ENCODE peak calls at places on chromosomes 7 and 10, in eight cellular contexts. One of them, this sample, is unnamed.

GRCh38 chr10:86224354-86225097 is 142.1 kb downstream of the GRID1 start:
- DNase-seq in endothelial cell: no peak
- DNase-seq in Peyer's patch: no peak
- DNase-seq in lower leg skin: no peak
- DNase-seq in mammary epithelial cell: no peak
- DNase-seq in type B pancreatic cell: no peak
- DNase-seq in sigmoid colon: no peak
- DNase-seq in OCI-LY7: no peak
- DNase-seq in this sample: no peak

GRCh38 chr10:9209105-9209798 is 1154.8 kb downstream of the GATA3 start:
- DNase-seq in Peyer's patch: peak
- DNase-seq in endothelial cell: peak
- DNase-seq in sigmoid colon: peak
- DNase-seq in type B pancreatic cell: peak
- DNase-seq in mammary epithelial cell: peak
- DNase-seq in OCI-LY7: peak
- DNase-seq in lower leg skin: peak
- DNase-seq in this sample: peak

GRCh38 chr7:39958038-39958437 is 8.0 kb downstream of the CDK13 start:
- DNase-seq in endothelial cell: no peak
- DNase-seq in lower leg skin: no peak
- DNase-seq in sigmoid colon: no peak
- DNase-seq in Peyer's patch: no peak
- DNase-seq in mammary epithelial cell: no peak
- DNase-seq in OCI-LY7: peak
- DNase-seq in type B pancreatic cell: no peak
- DNase-seq in this sample: no peak

GRCh38 chr7:151195616-151196450 is 8.8 kb upstream of the ASB10 start:
- DNase-seq in Peyer's patch: no peak
- DNase-seq in type B pancreatic cell: no peak
- DNase-seq in OCI-LY7: no peak
- DNase-seq in endothelial cell: no peak
- DNase-seq in mammary epithelial cell: no peak
- DNase-seq in sigmoid colon: no peak
- DNase-seq in lower leg skin: no peak
- DNase-seq in this sample: no peak

GRCh38 chr10:3486346-3487065 is 298.5 kb downstream of the KLF6 start:
- DNase-seq in endothelial cell: peak
- DNase-seq in type B pancreatic cell: no peak
- DNase-seq in lower leg skin: peak
- DNase-seq in Peyer's patch: no peak
- DNase-seq in OCI-LY7: no peak
- DNase-seq in mammary epithelial cell: peak
- DNase-seq in sigmoid colon: no peak
- DNase-seq in this sample: no peak

GRCh38 chr10:89591796-89592271 is 53.2 kb downstream of the PANK1 start:
- DNase-seq in sigmoid colon: no peak
- DNase-seq in type B pancreatic cell: no peak
- DNase-seq in Peyer's patch: no peak
- DNase-seq in endothelial cell: no peak
- DNase-seq in mammary epithelial cell: no peak
- DNase-seq in lower leg skin: no peak
- DNase-seq in OCI-LY7: no peak
- DNase-seq in this sample: no peak

GRCh38 chr7:1383398-1384112 is 75.7 kb downstream of the MICALL2 start:
- DNase-seq in sigmoid colon: no peak
- DNase-seq in lower leg skin: no peak
- DNase-seq in Peyer's patch: no peak
- DNase-seq in mammary epithelial cell: no peak
- DNase-seq in OCI-LY7: no peak
- DNase-seq in endothelial cell: no peak
- DNase-seq in type B pancreatic cell: no peak
- DNase-seq in this sample: no peak

GRCh38 chr10:93110472-93111146 is 36.9 kb downstream of the CYP26A1 start:
- DNase-seq in endothelial cell: no peak
- DNase-seq in OCI-LY7: peak
- DNase-seq in type B pancreatic cell: no peak
- DNase-seq in Peyer's patch: no peak
- DNase-seq in lower leg skin: no peak
- DNase-seq in sigmoid colon: no peak
- DNase-seq in mammary epithelial cell: no peak
- DNase-seq in this sample: no peak

GRCh38 chr10:126907423-126907970 is 2.3 kb downstream of the DOCK1 start:
- DNase-seq in OCI-LY7: no peak
- DNase-seq in sigmoid colon: no peak
- DNase-seq in lower leg skin: no peak
- DNase-seq in type B pancreatic cell: no peak
- DNase-seq in mammary epithelial cell: no peak
- DNase-seq in Peyer's patch: no peak
- DNase-seq in endothelial cell: no peak
- DNase-seq in this sample: no peak

GRCh38 chr7:102008535-102009262 is 191.3 kb downstream of the CUX1 start:
- DNase-seq in type B pancreatic cell: no peak
- DNase-seq in Peyer's patch: no peak
- DNase-seq in lower leg skin: peak
- DNase-seq in endothelial cell: no peak
- DNase-seq in OCI-LY7: no peak
- DNase-seq in mammary epithelial cell: peak
- DNase-seq in sigmoid colon: no peak
- DNase-seq in this sample: no peak

GRCh38 chr7:33888206-33888605 is 17.1 kb upstream of the BMPER start:
- DNase-seq in sigmoid colon: no peak
- DNase-seq in type B pancreatic cell: no peak
- DNase-seq in endothelial cell: no peak
- DNase-seq in OCI-LY7: no peak
- DNase-seq in Peyer's patch: no peak
- DNase-seq in lower leg skin: no peak
- DNase-seq in mammary epithelial cell: peak
- DNase-seq in this sample: no peak

GRCh38 chr10:87670591-87670990 is 10.9 kb downstream of the PAPSS2 start:
- DNase-seq in OCI-LY7: no peak
- DNase-seq in lower leg skin: no peak
- DNase-seq in mammary epithelial cell: no peak
- DNase-seq in type B pancreatic cell: no peak
- DNase-seq in sigmoid colon: no peak
- DNase-seq in Peyer's patch: no peak
- DNase-seq in endothelial cell: no peak
- DNase-seq in this sample: no peak

GRCh38 chr10:92181575-92181974 is 109.3 kb downstream of the CPEB3 start:
- DNase-seq in mammary epithelial cell: no peak
- DNase-seq in lower leg skin: no peak
- DNase-seq in type B pancreatic cell: no peak
- DNase-seq in Peyer's patch: no peak
- DNase-seq in endothelial cell: no peak
- DNase-seq in sigmoid colon: no peak
- DNase-seq in OCI-LY7: peak
- DNase-seq in this sample: no peak

GRCh38 chr10:13659887-13660544 is 73.3 kb downstream of the PRPF18 start:
- DNase-seq in endothelial cell: peak
- DNase-seq in OCI-LY7: peak
- DNase-seq in type B pancreatic cell: no peak
- DNase-seq in lower leg skin: peak
- DNase-seq in sigmoid colon: peak
- DNase-seq in mammary epithelial cell: peak
- DNase-seq in Peyer's patch: peak
- DNase-seq in this sample: peak

GRCh38 chr10:119203006-119203405 is 4.4 kb upstream of the GRK5 start:
- DNase-seq in OCI-LY7: no peak
- DNase-seq in mammary epithelial cell: peak
- DNase-seq in endothelial cell: no peak
- DNase-seq in sigmoid colon: peak
- DNase-seq in Peyer's patch: no peak
- DNase-seq in lower leg skin: no peak
- DNase-seq in type B pancreatic cell: no peak
- DNase-seq in this sample: no peak

GRCh38 chr10:119199231-119199992 is 8.0 kb upstream of the GRK5 start:
- DNase-seq in mammary epithelial cell: peak
- DNase-seq in OCI-LY7: peak
- DNase-seq in Peyer's patch: peak
- DNase-seq in type B pancreatic cell: peak
- DNase-seq in endothelial cell: peak
- DNase-seq in lower leg skin: peak
- DNase-seq in sigmoid colon: peak
- DNase-seq in this sample: no peak

GRCh38 chr10:119201233-119201632 is 6.1 kb upstream of the GRK5 start:
- DNase-seq in endothelial cell: no peak
- DNase-seq in OCI-LY7: no peak
- DNase-seq in Peyer's patch: no peak
- DNase-seq in sigmoid colon: peak
- DNase-seq in lower leg skin: no peak
- DNase-seq in mammary epithelial cell: peak
- DNase-seq in type B pancreatic cell: no peak
- DNase-seq in this sample: no peak

GRCh38 chr10:119197921-119198320 is 9.4 kb upstream of the GRK5 start:
- DNase-seq in lower leg skin: no peak
- DNase-seq in sigmoid colon: no peak
- DNase-seq in endothelial cell: no peak
- DNase-seq in OCI-LY7: no peak
- DNase-seq in type B pancreatic cell: no peak
- DNase-seq in mammary epithelial cell: peak
- DNase-seq in Peyer's patch: no peak
- DNase-seq in this sample: no peak

DNA sequence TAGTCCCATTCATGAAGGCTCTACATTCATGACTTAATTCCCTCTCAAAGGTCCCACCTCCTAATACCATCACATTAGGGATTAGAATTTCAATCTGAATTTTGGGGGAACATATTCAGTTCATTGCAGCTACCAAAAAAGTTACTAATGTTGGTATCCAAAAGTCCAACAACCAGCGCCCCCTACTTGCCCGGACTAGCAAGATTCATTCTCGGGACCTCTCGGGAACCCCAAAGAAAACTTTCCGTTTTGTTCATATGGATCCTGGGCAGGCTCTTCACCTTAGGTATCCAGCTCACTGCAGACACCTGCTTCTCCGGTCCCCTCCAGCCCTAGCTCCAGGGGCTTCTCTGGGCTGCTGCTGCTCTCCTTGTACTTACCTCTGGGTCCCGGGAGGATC is 8.9 kb upstream of the GRK5 start:
- DNase-seq in endothelial cell: no peak
- DNase-seq in mammary epithelial cell: no peak
- DNase-seq in OCI-LY7: peak
- DNase-seq in lower leg skin: no peak
- DNase-seq in Peyer's patch: no peak
- DNase-seq in type B pancreatic cell: no peak
- DNase-seq in sigmoid colon: peak
- DNase-seq in this sample: no peak
- TF ChIP-seq CTCF in endothelial cell: peak
- TF ChIP-seq CTCF in mammary epithelial cell: peak
- TF ChIP-seq CTCF in OCI-LY7: peak
- TF ChIP-seq CTCF in lower leg skin: no peak
- TF ChIP-seq CTCF in Peyer's patch: peak
- TF ChIP-seq CTCF in type B pancreatic cell: peak
- TF ChIP-seq CTCF in sigmoid colon: no peak
- TF ChIP-seq CTCF in this sample: peak

GRCh38 chr7:11373546-11374142 is 400.0 kb downstream of the PHF14 start:
- DNase-seq in Peyer's patch: no peak
- DNase-seq in OCI-LY7: peak
- DNase-seq in type B pancreatic cell: no peak
- DNase-seq in sigmoid colon: no peak
- DNase-seq in mammary epithelial cell: peak
- DNase-seq in lower leg skin: no peak
- DNase-seq in endothelial cell: no peak
- DNase-seq in this sample: no peak
- TF ChIP-seq CTCF in Peyer's patch: peak
- TF ChIP-seq CTCF in OCI-LY7: peak
- TF ChIP-seq CTCF in type B pancreatic cell: peak
- TF ChIP-seq CTCF in sigmoid colon: no peak
- TF ChIP-seq CTCF in mammary epithelial cell: peak
- TF ChIP-seq CTCF in lower leg skin: no peak
- TF ChIP-seq CTCF in endothelial cell: peak
- TF ChIP-seq CTCF in this sample: peak

GRCh38 chr7:51869452-51869851 is 552.8 kb upstream of the COBL start:
- DNase-seq in Peyer's patch: no peak
- DNase-seq in sigmoid colon: no peak
- DNase-seq in mammary epithelial cell: no peak
- DNase-seq in type B pancreatic cell: no peak
- DNase-seq in endothelial cell: no peak
- DNase-seq in lower leg skin: no peak
- DNase-seq in OCI-LY7: no peak
- DNase-seq in this sample: no peak

GRCh38 chr7:51867117-51867516 is 550.5 kb upstream of the COBL start:
- DNase-seq in endothelial cell: no peak
- DNase-seq in OCI-LY7: no peak
- DNase-seq in lower leg skin: no peak
- DNase-seq in type B pancreatic cell: no peak
- DNase-seq in mammary epithelial cell: no peak
- DNase-seq in sigmoid colon: no peak
- DNase-seq in Peyer's patch: no peak
- DNase-seq in this sample: no peak
- TF ChIP-seq CTCF in endothelial cell: no peak
- TF ChIP-seq CTCF in OCI-LY7: no peak
- TF ChIP-seq CTCF in lower leg skin: no peak
- TF ChIP-seq CTCF in type B pancreatic cell: no peak
- TF ChIP-seq CTCF in mammary epithelial cell: no peak
- TF ChIP-seq CTCF in sigmoid colon: no peak
- TF ChIP-seq CTCF in Peyer's patch: no peak
- TF ChIP-seq CTCF in this sample: no peak

GRCh38 chr7:6423942-6424701 is 23.6 kb downstream of the DAGLB start:
- DNase-seq in type B pancreatic cell: no peak
- DNase-seq in mammary epithelial cell: peak
- DNase-seq in endothelial cell: no peak
- DNase-seq in Peyer's patch: no peak
- DNase-seq in sigmoid colon: no peak
- DNase-seq in OCI-LY7: no peak
- DNase-seq in lower leg skin: peak
- DNase-seq in this sample: no peak
- TF ChIP-seq CTCF in type B pancreatic cell: no peak
- TF ChIP-seq CTCF in mammary epithelial cell: no peak
- TF ChIP-seq CTCF in endothelial cell: no peak
- TF ChIP-seq CTCF in Peyer's patch: peak
- TF ChIP-seq CTCF in sigmoid colon: no peak
- TF ChIP-seq CTCF in OCI-LY7: peak
- TF ChIP-seq CTCF in lower leg skin: no peak
- TF ChIP-seq CTCF in this sample: no peak

GRCh38 chr7:80288175-80289122 is 153.8 kb downstream of the GNAI1 start:
- DNase-seq in endothelial cell: peak
- DNase-seq in OCI-LY7: no peak
- DNase-seq in type B pancreatic cell: no peak
- DNase-seq in Peyer's patch: no peak
- DNase-seq in lower leg skin: no peak
- DNase-seq in sigmoid colon: no peak
- DNase-seq in mammary epithelial cell: no peak
- DNase-seq in this sample: no peak
- TF ChIP-seq CTCF in endothelial cell: no peak
- TF ChIP-seq CTCF in OCI-LY7: no peak
- TF ChIP-seq CTCF in type B pancreatic cell: peak
- TF ChIP-seq CTCF in Peyer's patch: no peak
- TF ChIP-seq CTCF in lower leg skin: no peak
- TF ChIP-seq CTCF in sigmoid colon: no peak
- TF ChIP-seq CTCF in mammary epithelial cell: no peak
- TF ChIP-seq CTCF in this sample: no peak

GRCh38 chr7:118870187-118870586 is 645.7 kb downstream of the ANKRD7 start:
- DNase-seq in sigmoid colon: no peak
- DNase-seq in endothelial cell: peak
- DNase-seq in lower leg skin: no peak
- DNase-seq in OCI-LY7: no peak
- DNase-seq in type B pancreatic cell: no peak
- DNase-seq in Peyer's patch: no peak
- DNase-seq in mammary epithelial cell: peak
- DNase-seq in this sample: no peak
- TF ChIP-seq CTCF in sigmoid colon: no peak
- TF ChIP-seq CTCF in endothelial cell: peak
- TF ChIP-seq CTCF in lower leg skin: no peak
- TF ChIP-seq CTCF in OCI-LY7: peak
- TF ChIP-seq CTCF in type B pancreatic cell: peak
- TF ChIP-seq CTCF in Peyer's patch: no peak
- TF ChIP-seq CTCF in mammary epithelial cell: peak
- TF ChIP-seq CTCF in this sample: no peak

This sample was measured in AG09319.